ENCODE peak calls at places on chromosome 9, in four cellular contexts. One of them, this sample, is unnamed. For H3K4me1, the result is how much of the 10 kb centered on the place peaks cover.

GRCh38 chr9:131180454-131180853 is 55.1 kb downstream of the NUP214 start:
- DNase-seq in endodermal cell: no peak
- DNase-seq in IMR-90: peak
- DNase-seq in ovary: peak
- DNase-seq in this sample: no peak

GRCh38 chr9:31445960-31446359 is 938.5 kb upstream of the ACO1 start:
- DNase-seq in IMR-90: no peak
- DNase-seq in endodermal cell: no peak
- DNase-seq in ovary: no peak
- DNase-seq in this sample: no peak

GRCh38 chr9:20980713-20981481 is 50.5 kb downstream of the HACD4 start:
- DNase-seq in IMR-90: peak
- DNase-seq in ovary: peak
- DNase-seq in endodermal cell: no peak
- DNase-seq in this sample: peak

GRCh38 chr9:88378317-88378716 is 9.9 kb upstream of the SPIN1 start:
- DNase-seq in ovary: no peak
- DNase-seq in endodermal cell: peak
- DNase-seq in IMR-90: peak
- DNase-seq in this sample: no peak

GRCh38 chr9:89013660-89014059 is 22.4 kb downstream of the S1PR3 start:
- DNase-seq in endodermal cell: no peak
- DNase-seq in ovary: no peak
- DNase-seq in IMR-90: no peak
- DNase-seq in this sample: no peak

GRCh38 chr9:1941989-1942388 is 73.2 kb upstream of the SMARCA2 start:
- DNase-seq in endodermal cell: no peak
- DNase-seq in ovary: no peak
- DNase-seq in IMR-90: no peak
- DNase-seq in this sample: no peak

GRCh38 chr9:91680129-91680528 is 256.5 kb upstream of the NFIL3 start:
- DNase-seq in IMR-90: peak
- DNase-seq in ovary: no peak
- DNase-seq in endodermal cell: no peak
- DNase-seq in this sample: no peak

GRCh38 chr9:5846080-5846479 is 13.2 kb upstream of the ERMP1 start:
- DNase-seq in ovary: no peak
- DNase-seq in IMR-90: no peak
- DNase-seq in endodermal cell: no peak
- DNase-seq in this sample: no peak

GRCh38 chr9:86713970-86714369 is 233.3 kb downstream of the GAS1 start:
- DNase-seq in endodermal cell: no peak
- DNase-seq in ovary: no peak
- DNase-seq in IMR-90: peak
- DNase-seq in this sample: no peak

GRCh38 chr9:34027845-34028574 is 20.7 kb downstream of the UBAP2 start:
- DNase-seq in IMR-90: no peak
- DNase-seq in ovary: no peak
- DNase-seq in endodermal cell: no peak
- DNase-seq in this sample: no peak

GRCh38 chr9:13841801-13842462 is 472.0 kb downstream of the NFIB start:
- DNase-seq in IMR-90: no peak
- DNase-seq in endodermal cell: no peak
- DNase-seq in ovary: no peak
- DNase-seq in this sample: no peak

GRCh38 chr9:70519912-70520724 is 105.7 kb upstream of the KLF9 start:
- DNase-seq in endodermal cell: no peak
- DNase-seq in IMR-90: no peak
- DNase-seq in ovary: no peak
- DNase-seq in this sample: no peak

GRCh38 chr9:22255337-22255736 is 191.3 kb upstream of the DMRTA1 start:
- DNase-seq in ovary: no peak
- DNase-seq in IMR-90: no peak
- DNase-seq in endodermal cell: no peak
- DNase-seq in this sample: no peak

GRCh38 chr9:38687992-38688391 is 31.9 kb downstream of the FAM240B start:
- DNase-seq in ovary: no peak
- DNase-seq in IMR-90: no peak
- DNase-seq in endodermal cell: peak
- DNase-seq in this sample: no peak

GRCh38 chr9:38687389-38687842 is 32.5 kb downstream of the FAM240B start:
- DNase-seq in ovary: peak
- DNase-seq in endodermal cell: peak
- DNase-seq in IMR-90: no peak
- DNase-seq in this sample: peak

GRCh38 chr9:38685535-38685934 is 34.4 kb downstream of the FAM240B start:
- DNase-seq in ovary: no peak
- DNase-seq in endodermal cell: no peak
- DNase-seq in IMR-90: no peak
- DNase-seq in this sample: no peak

GRCh38 chr9:38689678-38690077 is 30.3 kb downstream of the FAM240B start:
- DNase-seq in ovary: peak
- DNase-seq in IMR-90: peak
- DNase-seq in endodermal cell: peak
- DNase-seq in this sample: no peak

GRCh38 chr9:38686923-38687322 is 33.0 kb downstream of the FAM240B start:
- DNase-seq in endodermal cell: peak
- DNase-seq in IMR-90: no peak
- DNase-seq in ovary: no peak
- DNase-seq in this sample: no peak
- H3K4me3 ChIP-seq in endodermal cell: no peak
- H3K4me3 ChIP-seq in IMR-90: no peak
- H3K4me3 ChIP-seq in ovary: no peak
- H3K4me3 ChIP-seq in this sample: no peak

GRCh38 chr9:111900934-111901612 is 4.5 kb downstream of the UGCG start:
- DNase-seq in ovary: no peak
- DNase-seq in IMR-90: no peak
- DNase-seq in endodermal cell: no peak
- DNase-seq in this sample: no peak
- H3K4me1 ChIP-seq in ovary: under half
- H3K4me1 ChIP-seq in IMR-90: under half
- H3K4me1 ChIP-seq in endodermal cell: under half
- H3K4me1 ChIP-seq in this sample: under half

DNA sequence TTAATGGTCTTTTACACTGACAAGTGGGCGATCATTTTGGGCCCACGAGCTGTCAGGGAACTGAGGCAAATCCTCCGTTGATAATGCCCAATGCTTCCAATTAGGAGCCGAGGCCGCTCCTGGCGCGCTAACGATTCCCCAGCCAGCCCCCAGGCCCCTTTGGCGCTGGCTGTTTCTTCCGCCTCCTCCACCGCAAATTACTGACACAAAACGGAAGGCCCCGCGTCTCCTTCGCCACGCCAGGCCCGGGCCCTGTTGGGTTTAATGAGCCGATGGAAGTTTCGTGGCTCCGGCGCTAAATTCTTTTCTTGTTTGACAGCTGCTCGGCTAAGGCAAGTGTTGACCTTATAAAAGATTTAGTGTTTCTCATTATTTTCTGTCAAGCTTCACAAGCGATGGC is 25.7 kb upstream of the BARHL1 start:
- DNase-seq in ovary: no peak
- DNase-seq in endodermal cell: no peak
- DNase-seq in IMR-90: no peak
- DNase-seq in this sample: no peak
- TF ChIP-seq CTCF in ovary: no peak
- TF ChIP-seq CTCF in endodermal cell: no peak
- TF ChIP-seq CTCF in IMR-90: no peak
- TF ChIP-seq CTCF in this sample: no peak

DNA sequence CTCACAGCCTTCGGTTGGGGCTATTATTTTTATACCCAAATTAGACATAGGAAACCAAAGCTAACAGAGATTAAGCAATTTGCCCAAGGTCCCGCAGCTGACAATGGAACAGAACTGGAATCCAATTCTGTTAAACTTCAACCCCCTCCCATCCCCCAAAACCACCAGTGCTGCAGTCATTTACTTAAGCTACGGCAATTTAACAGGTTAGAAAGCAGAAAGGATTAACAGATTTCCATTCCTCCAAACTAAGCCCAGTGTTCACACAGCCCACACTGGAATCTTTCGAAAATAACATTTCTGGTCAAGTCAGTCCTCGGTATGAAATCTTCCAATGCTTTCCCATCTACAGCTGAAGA is 1023.1 kb upstream of the DMAC1 start:
- DNase-seq in IMR-90: no peak
- DNase-seq in ovary: no peak
- DNase-seq in endodermal cell: no peak
- DNase-seq in this sample: no peak
- H3K4me3 ChIP-seq in IMR-90: no peak
- H3K4me3 ChIP-seq in ovary: no peak
- H3K4me3 ChIP-seq in endodermal cell: no peak
- H3K4me3 ChIP-seq in this sample: no peak

This sample was measured in adrenal gland.